ENCODE peak calls at places on chromosomes 1 and 21, in eight cellular contexts. M, K, Z, L, B, F, W and E are unnamed samples.

GRCh38 chr1:204520834-204521709 is 4.9 kb downstream of the MDM4 start:
- DNase-seq in Z (peak), B (peak), L (peak), M (no peak), F (no peak), K (peak), W (no peak), E (peak)

GRCh38 chr1:169138866-169139670 is 32.6 kb downstream of the ATP1B1 start:
- DNase-seq in F (no peak), M (no peak), W (no peak), K (no peak), B (no peak), L (no peak), Z (no peak), E (peak)

GRCh38 chr1:234731371-234732085 is 121.5 kb upstream of the IRF2BP2 start:
- DNase-seq in W (no peak), L (peak), M (no peak), B (no peak), F (no peak), Z (no peak), K (peak), E (no peak)

GRCh38 chr1:37474697-37475379 is 458 bp downstream of the ZC3H12A start:
- DNase-seq in Z (no peak), L (no peak), M (no peak), W (no peak), F (peak), B (peak), K (no peak), E (no peak)

GRCh38 chr1:62250126-62250726 is 55.6 kb downstream of the L1TD1 start:
- DNase-seq in K (no peak), M (no peak), L (no peak), F (no peak), B (no peak), Z (no peak), W (no peak), E (no peak)

GRCh38 chr1:24186993-24187790 is at the start of gene IFNLR1:
- DNase-seq in W (no peak), K (peak), M (no peak), B (peak), L (peak), F (peak), Z (peak), E (peak)

GRCh38 chr1:68291763-68292384 is 59.6 kb upstream of the WLS start:
- DNase-seq in M (no peak), K (no peak), F (peak), L (no peak), W (no peak), Z (no peak), B (no peak), E (no peak)

GRCh38 chr1:38208720-38209632 is 162.4 kb upstream of the POU3F1 start:
- DNase-seq in L (no peak), W (no peak), M (no peak), B (no peak), Z (no peak), K (no peak), F (no peak), E (no peak)

GRCh38 chr1:28668191-28668955 is at the start of gene GMEB1:
- DNase-seq in M (peak), Z (peak), F (peak), B (peak), L (peak), K (peak), W (peak), E (peak)

GRCh38 chr1:43388613-43389012 is 987 bp downstream of the MED8 start:
- DNase-seq in B (no peak), M (no peak), W (no peak), L (no peak), Z (no peak), K (no peak), F (no peak), E (no peak)

GRCh38 chr1:91885331-91885715 is 628 bp downstream of the TGFBR3 start:
- DNase-seq in W (no peak), F (peak), M (no peak), Z (no peak), B (peak), L (peak), K (no peak), E (no peak)

GRCh38 chr21:42149656-42150457 is 69.1 kb upstream of the ABCG1 start:
- DNase-seq in L (no peak), F (no peak), K (no peak), B (no peak), M (no peak), W (no peak), Z (no peak), E (no peak)

GRCh38 chr21:14977814-14978213 is 87.0 kb downstream of the NRIP1 start:
- DNase-seq in L (no peak), M (no peak), Z (no peak), K (no peak), B (no peak), F (no peak), W (no peak), E (no peak)

GRCh38 chr1:3360158-3360440 is 94.4 kb upstream of the ARHGEF16 start:
- DNase-seq in M (no peak), Z (no peak), L (no peak), F (no peak), B (no peak), W (no peak), K (no peak), E (no peak)

GRCh38 chr1:174723815-174724214 is 275.9 kb upstream of the CACYBP start:
- DNase-seq in F (no peak), M (no peak), Z (no peak), K (no peak), W (no peak), B (no peak), L (no peak), E (no peak)

GRCh38 chr1:43270421-43271095 is 775 bp downstream of the TMEM125 start:
- DNase-seq in B (no peak), F (no peak), K (no peak), M (no peak), W (no peak), L (no peak), Z (no peak), E (no peak)

GRCh38 chr1:2391034-2391384 is 345 bp downstream of the MORN1 start:
- DNase-seq in Z (no peak), M (no peak), F (no peak), W (no peak), L (no peak), K (no peak), B (peak), E (no peak)

GRCh38 chr1:201020647-201021332 is 2.7 kb downstream of the KIF21B start:
- DNase-seq in B (no peak), M (no peak), L (no peak), F (no peak), W (no peak), Z (no peak), K (no peak), E (no peak)

GRCh38 chr1:184621262-184621661 is 133.4 kb downstream of the EDEM3 start:
- DNase-seq in B (no peak), L (no peak), M (no peak), Z (no peak), W (peak), F (no peak), K (no peak), E (no peak)

GRCh38 chr1:44327679-44328491 is 27.2 kb downstream of the ERI3 start:
- DNase-seq in F (peak), L (no peak), M (peak), W (peak), K (no peak), B (no peak), Z (peak), E (no peak)

GRCh38 chr21:37562920-37563640 is 196.5 kb downstream of the DYRK1A start:
- DNase-seq in F (peak), Z (no peak), W (no peak), K (no peak), B (peak), M (no peak), L (no peak), E (no peak)

GRCh38 chr1:40944326-40944725 is 35.2 kb upstream of the CTPS1 start:
- DNase-seq in K (no peak), W (peak), L (no peak), Z (peak), B (no peak), F (peak), M (no peak), E (no peak)

GRCh38 chr1:214398490-214398889 is 117.5 kb downstream of the SMYD2 start:
- DNase-seq in K (no peak), F (no peak), L (no peak), M (no peak), Z (no peak), B (no peak), W (no peak), E (no peak)

GRCh38 chr21:45329261-45330074 is 41.8 kb upstream of the POFUT2 start:
- DNase-seq in W (no peak), B (no peak), L (no peak), K (no peak), Z (peak), F (no peak), M (no peak), E (no peak)

GRCh38 chr1:91731815-91732214 is 154.1 kb downstream of the TGFBR3 start:
- DNase-seq in L (no peak), Z (peak), F (peak), B (no peak), M (no peak), W (no peak), K (peak), E (no peak)

GRCh38 chr21:25565272-25566199 is 41.7 kb downstream of the MRPL39 start:
- DNase-seq in Z (no peak), K (no peak), B (no peak), F (no peak), W (no peak), M (no peak), L (no peak), E (no peak)

GRCh38 chr1:8010080-8010664 is 15.9 kb downstream of the ERRFI1 start:
- DNase-seq in F (no peak), Z (no peak), K (no peak), W (no peak), L (no peak), B (no peak), M (no peak), E (no peak)

GRCh38 chr1:109824349-109825115 is 60.8 kb upstream of the EPS8L3 start:
- DNase-seq in L (no peak), M (no peak), Z (no peak), W (no peak), B (no peak), K (no peak), F (no peak), E (no peak)

GRCh38 chr1:203555484-203556046 is 61.6 kb downstream of the OPTC start:
- DNase-seq in B (no peak), K (no peak), F (no peak), M (no peak), L (no peak), W (no peak), Z (no peak), E (no peak)

GRCh38 chr1:171468120-171468790 is 17.1 kb upstream of the PRRC2C start:
- DNase-seq in K (no peak), B (no peak), M (no peak), L (no peak), W (no peak), Z (peak), F (no peak), E (no peak)

GRCh38 chr1:94883688-94884087 is 43.2 kb downstream of the CNN3 start:
- DNase-seq in W (peak), K (no peak), Z (no peak), L (no peak), F (peak), B (no peak), M (no peak), E (no peak)

GRCh38 chr1:229643996-229644748 is 18.1 kb downstream of the URB2 start:
- DNase-seq in K (no peak), B (no peak), Z (no peak), W (no peak), M (no peak), L (no peak), F (no peak), E (peak)

GRCh38 chr1:32334274-32334861 is 1.7 kb downstream of the MARCKSL1 start:
- DNase-seq in M (no peak), W (no peak), B (no peak), Z (no peak), L (no peak), K (no peak), F (no peak), E (no peak)

GRCh38 chr21:42892931-42893660 is at the start of gene NDUFV3:
- DNase-seq in L (peak), M (peak), K (peak), W (peak), Z (peak), F (peak), B (peak), E (peak)

GRCh38 chr1:155236451-155236850 is 18.8 kb downstream of the ENTREP3 start:
- DNase-seq in W (no peak), Z (no peak), F (no peak), B (no peak), M (no peak), L (no peak), K (no peak), E (no peak)

GRCh38 chr1:31575373-31576140 is 758 bp upstream of the TINAGL1 start:
- DNase-seq in B (no peak), W (no peak), K (no peak), L (no peak), F (no peak), M (no peak), Z (peak), E (no peak)